ENCODE peak calls at places on chromosomes 5 and 9, in five cellular contexts. One of them, this sample, is unnamed. For H3K4me1, the result is how much of the 10 kb centered on the place peaks cover.

GRCh38 chr9:134643306-134643705 is 1.7 kb downstream of the COL5A1 start:
- DNase-seq in right lobe of liver: no peak
- DNase-seq in SK-N-SH: peak
- DNase-seq in aorta: no peak
- DNase-seq in cardiac muscle cell: no peak
- DNase-seq in this sample: peak

GRCh38 chr5:95727764-95728191 is 3.4 kb upstream of the RHOBTB3 start:
- DNase-seq in cardiac muscle cell: no peak
- DNase-seq in aorta: no peak
- DNase-seq in right lobe of liver: no peak
- DNase-seq in SK-N-SH: peak
- DNase-seq in this sample: no peak

GRCh38 chr9:129962889-129963703 is 79.9 kb downstream of the FNBP1 start:
- DNase-seq in right lobe of liver: no peak
- DNase-seq in SK-N-SH: no peak
- DNase-seq in cardiac muscle cell: peak
- DNase-seq in aorta: peak
- DNase-seq in this sample: peak

GRCh38 chr5:98460536-98460935 is 312.9 kb upstream of the RGMB start:
- DNase-seq in cardiac muscle cell: no peak
- DNase-seq in right lobe of liver: no peak
- DNase-seq in SK-N-SH: no peak
- DNase-seq in aorta: no peak
- DNase-seq in this sample: no peak

GRCh38 chr9:96555567-96556386 is 63.9 kb downstream of the CDC14B start:
- DNase-seq in cardiac muscle cell: peak
- DNase-seq in aorta: no peak
- DNase-seq in right lobe of liver: no peak
- DNase-seq in SK-N-SH: no peak
- DNase-seq in this sample: no peak

GRCh38 chr9:32344551-32345182 is 39.8 kb upstream of the ACO1 start:
- DNase-seq in SK-N-SH: no peak
- DNase-seq in right lobe of liver: no peak
- DNase-seq in aorta: no peak
- DNase-seq in cardiac muscle cell: no peak
- DNase-seq in this sample: no peak

GRCh38 chr9:6197330-6197729 is 18.3 kb upstream of the IL33 start:
- DNase-seq in aorta: no peak
- DNase-seq in cardiac muscle cell: no peak
- DNase-seq in right lobe of liver: no peak
- DNase-seq in SK-N-SH: no peak
- DNase-seq in this sample: peak

GRCh38 chr5:122895141-122895540 is 49.7 kb downstream of the SNX24 start:
- DNase-seq in right lobe of liver: no peak
- DNase-seq in cardiac muscle cell: no peak
- DNase-seq in SK-N-SH: no peak
- DNase-seq in aorta: no peak
- DNase-seq in this sample: no peak

GRCh38 chr5:157778121-157778805 is 34.8 kb downstream of the LSM11 start:
- DNase-seq in aorta: no peak
- DNase-seq in cardiac muscle cell: no peak
- DNase-seq in right lobe of liver: no peak
- DNase-seq in SK-N-SH: peak
- DNase-seq in this sample: no peak

GRCh38 chr9:98010450-98010849 is 27.3 kb downstream of the ANP32B start:
- DNase-seq in aorta: no peak
- DNase-seq in cardiac muscle cell: no peak
- DNase-seq in SK-N-SH: peak
- DNase-seq in right lobe of liver: no peak
- DNase-seq in this sample: no peak

GRCh38 chr5:88984040-88984439 is 101.1 kb upstream of the MEF2C start:
- DNase-seq in right lobe of liver: no peak
- DNase-seq in aorta: no peak
- DNase-seq in SK-N-SH: no peak
- DNase-seq in cardiac muscle cell: no peak
- DNase-seq in this sample: no peak

GRCh38 chr5:173143567-173143966 is 764 bp upstream of the BNIP1 start:
- DNase-seq in aorta: no peak
- DNase-seq in right lobe of liver: no peak
- DNase-seq in cardiac muscle cell: no peak
- DNase-seq in SK-N-SH: no peak
- DNase-seq in this sample: no peak

GRCh38 chr9:99851028-99851822 is 29.5 kb downstream of the NR4A3 start:
- DNase-seq in right lobe of liver: no peak
- DNase-seq in cardiac muscle cell: no peak
- DNase-seq in SK-N-SH: no peak
- DNase-seq in aorta: no peak
- DNase-seq in this sample: no peak

GRCh38 chr9:109369285-109369684 is 48.4 kb upstream of the EPB41L4B start:
- DNase-seq in right lobe of liver: no peak
- DNase-seq in SK-N-SH: no peak
- DNase-seq in cardiac muscle cell: no peak
- DNase-seq in aorta: no peak
- DNase-seq in this sample: no peak

GRCh38 chr9:1400983-1401382 is 350.8 kb downstream of the DMRT2 start:
- DNase-seq in aorta: no peak
- DNase-seq in SK-N-SH: no peak
- DNase-seq in right lobe of liver: no peak
- DNase-seq in cardiac muscle cell: peak
- DNase-seq in this sample: no peak

GRCh38 chr5:3694819-3695218 is 99.2 kb downstream of the IRX1 start:
- DNase-seq in right lobe of liver: no peak
- DNase-seq in SK-N-SH: no peak
- DNase-seq in aorta: no peak
- DNase-seq in cardiac muscle cell: no peak
- DNase-seq in this sample: no peak

GRCh38 chr5:42252306-42252705 is 170.9 kb upstream of the GHR start:
- DNase-seq in cardiac muscle cell: no peak
- DNase-seq in aorta: no peak
- DNase-seq in right lobe of liver: no peak
- DNase-seq in SK-N-SH: no peak
- DNase-seq in this sample: no peak

GRCh38 chr9:112061152-112061740 is 113.9 kb downstream of the SUSD1 start:
- DNase-seq in SK-N-SH: peak
- DNase-seq in aorta: peak
- DNase-seq in cardiac muscle cell: no peak
- DNase-seq in right lobe of liver: no peak
- DNase-seq in this sample: peak

GRCh38 chr5:9545959-9546851 is at the start of gene SEMA5A:
- DNase-seq in SK-N-SH: peak
- DNase-seq in aorta: peak
- DNase-seq in cardiac muscle cell: peak
- DNase-seq in right lobe of liver: peak
- DNase-seq in this sample: peak

GRCh38 chr5:163535290-163535689 is 29.9 kb downstream of the MAT2B start:
- DNase-seq in aorta: no peak
- DNase-seq in cardiac muscle cell: no peak
- DNase-seq in SK-N-SH: no peak
- DNase-seq in right lobe of liver: no peak
- DNase-seq in this sample: no peak

GRCh38 chr5:122121782-122122465 is 7.4 kb upstream of the ZNF474 start:
- DNase-seq in cardiac muscle cell: no peak
- DNase-seq in SK-N-SH: no peak
- DNase-seq in right lobe of liver: no peak
- DNase-seq in aorta: no peak
- DNase-seq in this sample: no peak

GRCh38 chr5:170235881-170236864 is 3.4 kb downstream of the C5orf58 start:
- DNase-seq in SK-N-SH: no peak
- DNase-seq in right lobe of liver: no peak
- DNase-seq in cardiac muscle cell: peak
- DNase-seq in aorta: no peak
- DNase-seq in this sample: no peak

GRCh38 chr9:92669527-92669889 is 423 bp downstream of the IPPK start:
- DNase-seq in SK-N-SH: peak
- DNase-seq in cardiac muscle cell: no peak
- DNase-seq in aorta: peak
- DNase-seq in right lobe of liver: peak
- DNase-seq in this sample: no peak

GRCh38 chr9:89461302-89461701 is 36.6 kb downstream of the SEMA4D start:
- DNase-seq in aorta: no peak
- DNase-seq in cardiac muscle cell: peak
- DNase-seq in SK-N-SH: no peak
- DNase-seq in right lobe of liver: no peak
- DNase-seq in this sample: no peak

GRCh38 chr5:159883522-159883950 is 32.7 kb upstream of the ADRA1B start:
- DNase-seq in aorta: no peak
- DNase-seq in SK-N-SH: no peak
- DNase-seq in right lobe of liver: no peak
- DNase-seq in cardiac muscle cell: no peak
- DNase-seq in this sample: no peak

GRCh38 chr9:137972355-137972987 is 94.9 kb downstream of the CACNA1B start:
- DNase-seq in right lobe of liver: no peak
- DNase-seq in aorta: no peak
- DNase-seq in cardiac muscle cell: no peak
- DNase-seq in SK-N-SH: peak
- DNase-seq in this sample: peak

GRCh38 chr9:133075925-133076324 is 14.1 kb downstream of the CEL start:
- DNase-seq in SK-N-SH: no peak
- DNase-seq in aorta: no peak
- DNase-seq in right lobe of liver: no peak
- DNase-seq in cardiac muscle cell: no peak
- DNase-seq in this sample: no peak

GRCh38 chr9:71552480-71552879 is 215.8 kb downstream of the CEMIP2 start:
- DNase-seq in cardiac muscle cell: peak
- DNase-seq in SK-N-SH: no peak
- DNase-seq in aorta: no peak
- DNase-seq in right lobe of liver: no peak
- DNase-seq in this sample: no peak

GRCh38 chr9:101530076-101530711 is 3.5 kb upstream of the RNF20 start:
- DNase-seq in SK-N-SH: peak
- DNase-seq in right lobe of liver: no peak
- DNase-seq in aorta: peak
- DNase-seq in cardiac muscle cell: peak
- DNase-seq in this sample: peak

GRCh38 chr5:139104577-139105271 is 93.4 kb downstream of the SIL1 start:
- DNase-seq in right lobe of liver: no peak
- DNase-seq in cardiac muscle cell: no peak
- DNase-seq in aorta: peak
- DNase-seq in SK-N-SH: no peak
- DNase-seq in this sample: peak

GRCh38 chr9:131272212-131272611 is 4.1 kb downstream of the FAM78A start:
- DNase-seq in right lobe of liver: no peak
- DNase-seq in aorta: no peak
- DNase-seq in cardiac muscle cell: no peak
- DNase-seq in SK-N-SH: no peak
- DNase-seq in this sample: no peak
- H3K4me1 ChIP-seq in right lobe of liver: under half
- H3K4me1 ChIP-seq in aorta: under half
- H3K4me1 ChIP-seq in cardiac muscle cell: half or more
- H3K4me1 ChIP-seq in SK-N-SH: under half
- H3K4me1 ChIP-seq in this sample: under half

DNA sequence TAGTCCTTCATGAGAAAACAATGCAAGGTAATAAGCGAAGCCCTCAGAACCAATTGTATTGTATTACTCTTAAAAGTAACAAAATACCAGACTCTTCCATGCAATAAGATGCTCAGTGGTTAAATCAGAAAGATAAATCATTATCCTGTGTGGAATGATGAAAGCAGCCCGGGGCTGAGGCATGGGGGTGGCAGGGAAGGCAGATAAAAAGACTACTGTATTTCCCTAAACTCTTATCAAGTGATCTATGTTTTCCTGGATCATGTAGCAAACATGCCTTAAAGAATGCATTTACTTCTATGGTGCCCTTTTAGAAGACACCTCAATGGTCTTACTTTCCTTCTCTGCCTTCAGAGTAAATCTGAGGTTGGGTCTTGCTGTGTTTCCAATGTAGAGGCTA is 105.6 kb upstream of the DAPK1 start:
- DNase-seq in aorta: no peak
- DNase-seq in SK-N-SH: no peak
- DNase-seq in right lobe of liver: no peak
- DNase-seq in cardiac muscle cell: no peak
- DNase-seq in this sample: no peak
- H3K4me3 ChIP-seq in aorta: no peak
- H3K4me3 ChIP-seq in SK-N-SH: no peak
- H3K4me3 ChIP-seq in right lobe of liver: no peak
- H3K4me3 ChIP-seq in cardiac muscle cell: no peak
- H3K4me3 ChIP-seq in this sample: no peak

DNA sequence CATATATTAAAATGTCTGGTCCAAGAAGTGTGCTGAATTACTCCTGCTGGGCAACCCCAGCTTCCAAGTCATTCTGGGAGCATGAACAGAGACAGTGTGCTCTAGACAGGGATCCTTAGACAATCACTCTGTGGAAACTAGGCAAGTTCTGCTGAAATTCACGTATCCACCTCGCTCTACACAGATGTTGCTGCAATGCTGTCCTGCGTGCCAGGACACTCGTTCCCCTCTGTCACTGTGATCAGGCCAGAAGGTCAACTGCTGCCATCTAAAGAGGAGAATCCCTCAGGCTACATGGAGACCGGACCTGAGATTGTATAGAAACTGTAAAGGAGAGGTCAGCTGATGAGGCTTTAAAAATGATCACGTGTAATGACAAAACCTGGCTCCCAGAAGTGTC is 80.1 kb downstream of the PRRT1B start:
- DNase-seq in cardiac muscle cell: no peak
- DNase-seq in aorta: no peak
- DNase-seq in right lobe of liver: peak
- DNase-seq in SK-N-SH: no peak
- DNase-seq in this sample: no peak
- H3K4me1 ChIP-seq in cardiac muscle cell: under half
- H3K4me1 ChIP-seq in aorta: under half
- H3K4me1 ChIP-seq in right lobe of liver: under half
- H3K4me1 ChIP-seq in SK-N-SH: under half
- H3K4me1 ChIP-seq in this sample: under half

GRCh38 chr5:76083555-76084495 is 642 bp downstream of the SV2C start:
- DNase-seq in SK-N-SH: peak
- DNase-seq in aorta: no peak
- DNase-seq in right lobe of liver: no peak
- DNase-seq in cardiac muscle cell: peak
- DNase-seq in this sample: no peak
- H3K4me3 ChIP-seq in SK-N-SH: peak
- H3K4me3 ChIP-seq in aorta: no peak
- H3K4me3 ChIP-seq in right lobe of liver: no peak
- H3K4me3 ChIP-seq in cardiac muscle cell: peak
- H3K4me3 ChIP-seq in this sample: no peak

GRCh38 chr5:56535347-56535746 is 280.0 kb upstream of the MAP3K1 start:
- DNase-seq in cardiac muscle cell: no peak
- DNase-seq in aorta: no peak
- DNase-seq in right lobe of liver: no peak
- DNase-seq in SK-N-SH: no peak
- DNase-seq in this sample: no peak

GRCh38 chr5:56530031-56530430 is 285.3 kb upstream of the MAP3K1 start:
- DNase-seq in aorta: no peak
- DNase-seq in cardiac muscle cell: no peak
- DNase-seq in right lobe of liver: no peak
- DNase-seq in SK-N-SH: no peak
- DNase-seq in this sample: no peak

GRCh38 chr5:56530739-56531138 is 284.6 kb upstream of the MAP3K1 start:
- DNase-seq in cardiac muscle cell: no peak
- DNase-seq in right lobe of liver: no peak
- DNase-seq in aorta: no peak
- DNase-seq in SK-N-SH: no peak
- DNase-seq in this sample: no peak

GRCh38 chr5:56534102-56534501 is 281.2 kb upstream of the MAP3K1 start:
- DNase-seq in cardiac muscle cell: no peak
- DNase-seq in aorta: no peak
- DNase-seq in right lobe of liver: no peak
- DNase-seq in SK-N-SH: no peak
- DNase-seq in this sample: no peak

GRCh38 chr5:56532411-56532935 is 282.9 kb upstream of the MAP3K1 start:
- DNase-seq in cardiac muscle cell: no peak
- DNase-seq in right lobe of liver: no peak
- DNase-seq in SK-N-SH: no peak
- DNase-seq in aorta: no peak
- DNase-seq in this sample: no peak
- H3K4me1 ChIP-seq in cardiac muscle cell: under half
- H3K4me1 ChIP-seq in right lobe of liver: under half
- H3K4me1 ChIP-seq in SK-N-SH: under half
- H3K4me1 ChIP-seq in aorta: under half
- H3K4me1 ChIP-seq in this sample: under half